ENCODE peak calls at places on chromosomes 13 and 19, in eight cellular contexts. One of them, this sample, is unnamed.
A peak's percentile ranks its signal among the peaks of the same experiment; 100 is the strongest.

GRCh38 chr13:22789027-22789593 is 391.7 kb upstream of the SGCG start:
- DNase-seq in neuronal stem cell: no peak
- DNase-seq in adipocyte: no peak
- DNase-seq in neural progenitor cell: no peak
- DNase-seq in IMR-90: no peak
- DNase-seq in fibroblast of lung: no peak
- DNase-seq in endodermal cell: no peak
- DNase-seq in K562: no peak
- DNase-seq in this sample: no peak

GRCh38 chr13:98478134-98479129 is 98.5 kb downstream of the STK24 start:
- DNase-seq in K562: peak; percentile 69
- DNase-seq in IMR-90: peak; percentile 36
- DNase-seq in neuronal stem cell: peak; percentile 57
- DNase-seq in endodermal cell: peak; percentile 70
- DNase-seq in fibroblast of lung: peak; percentile 26
- DNase-seq in neural progenitor cell: peak; percentile 93
- DNase-seq in adipocyte: no peak
- DNase-seq in this sample: peak; percentile 88

GRCh38 chr19:51064534-51065220 is at the start of gene KLK13:
- DNase-seq in endodermal cell: peak; percentile 88
- DNase-seq in adipocyte: no peak
- DNase-seq in neuronal stem cell: no peak
- DNase-seq in K562: peak; percentile 91
- DNase-seq in fibroblast of lung: no peak
- DNase-seq in IMR-90: no peak
- DNase-seq in neural progenitor cell: peak; percentile 26
- DNase-seq in this sample: peak; percentile 84

GRCh38 chr19:34241513-34242337 is 12.6 kb upstream of the GARRE1 start:
- DNase-seq in fibroblast of lung: no peak
- DNase-seq in endodermal cell: peak; percentile 95
- DNase-seq in K562: peak; percentile 69
- DNase-seq in IMR-90: no peak
- DNase-seq in neural progenitor cell: peak; percentile 78
- DNase-seq in adipocyte: no peak
- DNase-seq in neuronal stem cell: no peak
- DNase-seq in this sample: peak; percentile 88

GRCh38 chr13:71879129-71879535 is 12.1 kb upstream of the DACH1 start:
- DNase-seq in IMR-90: peak; percentile 27
- DNase-seq in fibroblast of lung: peak; percentile 68
- DNase-seq in endodermal cell: peak; percentile 61
- DNase-seq in K562: peak; percentile 27
- DNase-seq in neural progenitor cell: peak; percentile 71
- DNase-seq in neuronal stem cell: peak; percentile 50
- DNase-seq in adipocyte: peak; percentile 30
- DNase-seq in this sample: peak; percentile 71

GRCh38 chr13:107339209-107339608 is 771.3 kb upstream of the ARGLU1 start:
- DNase-seq in neural progenitor cell: no peak
- DNase-seq in IMR-90: peak; percentile 69
- DNase-seq in neuronal stem cell: no peak
- DNase-seq in adipocyte: peak; percentile 11
- DNase-seq in fibroblast of lung: peak; percentile 3
- DNase-seq in endodermal cell: no peak
- DNase-seq in K562: no peak
- DNase-seq in this sample: peak; percentile 48

GRCh38 chr19:10760268-10760944 is 42.5 kb downstream of the DNM2 start:
- DNase-seq in K562: peak; percentile 57
- DNase-seq in endodermal cell: no peak
- DNase-seq in neural progenitor cell: no peak
- DNase-seq in IMR-90: no peak
- DNase-seq in fibroblast of lung: no peak
- DNase-seq in neuronal stem cell: no peak
- DNase-seq in adipocyte: peak; percentile 22
- DNase-seq in this sample: peak; percentile 48

GRCh38 chr19:17965370-17966114 is 1.4 kb upstream of the KCNN1 start:
- DNase-seq in IMR-90: no peak
- DNase-seq in neural progenitor cell: peak; percentile 36
- DNase-seq in K562: no peak
- DNase-seq in neuronal stem cell: no peak
- DNase-seq in adipocyte: no peak
- DNase-seq in fibroblast of lung: no peak
- DNase-seq in endodermal cell: no peak
- DNase-seq in this sample: no peak

GRCh38 chr19:40347476-40348124 is 597 bp downstream of the C19orf47 start:
- DNase-seq in IMR-90: no peak
- DNase-seq in fibroblast of lung: no peak
- DNase-seq in endodermal cell: no peak
- DNase-seq in neural progenitor cell: no peak
- DNase-seq in K562: no peak
- DNase-seq in neuronal stem cell: no peak
- DNase-seq in adipocyte: peak; percentile 29
- DNase-seq in this sample: no peak

DNA sequence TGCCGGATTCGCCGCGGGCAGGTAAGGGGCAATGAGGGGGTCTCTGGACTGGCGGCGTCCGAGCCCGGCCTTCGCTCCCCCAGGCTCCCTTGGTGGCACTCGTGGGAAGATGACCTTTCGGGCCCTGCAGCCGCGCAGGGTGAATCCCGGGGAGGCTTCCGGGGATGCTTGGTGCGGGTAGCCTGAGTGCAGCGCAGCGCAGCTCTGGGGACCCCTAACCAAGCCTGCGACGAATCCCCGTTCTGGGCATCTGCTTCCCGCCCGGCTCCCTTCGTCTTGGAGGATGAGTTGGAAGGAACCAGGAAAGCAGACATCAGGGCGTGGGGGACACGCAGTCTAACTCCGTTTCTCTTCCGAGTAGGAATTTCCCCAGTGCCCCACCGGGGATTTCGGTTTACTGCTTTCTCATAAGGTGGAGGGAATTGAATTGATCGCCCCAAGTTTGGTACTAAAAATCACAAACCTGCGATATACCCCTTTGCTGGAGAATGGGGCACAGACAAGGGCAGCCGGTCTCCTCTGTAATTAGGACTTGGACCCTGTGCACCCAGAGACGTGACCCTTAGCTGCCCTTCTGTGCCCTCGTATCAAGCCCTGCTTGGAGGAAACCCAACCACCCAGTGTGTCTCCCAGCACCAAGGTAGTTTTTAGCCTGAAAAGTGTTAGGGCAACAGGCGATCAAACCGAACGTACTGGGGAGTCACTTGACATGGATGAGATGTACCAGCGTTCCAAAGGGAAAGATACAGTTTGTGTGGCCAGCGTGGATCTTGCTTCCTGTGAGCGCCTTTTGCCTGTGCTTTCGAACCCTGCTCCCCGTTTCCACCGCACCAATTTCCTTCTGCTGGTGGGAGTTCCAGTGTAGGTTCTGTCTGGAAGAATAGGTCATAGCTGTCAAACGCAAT is 1.0 kb downstream of the GPC5 start:
- DNase-seq in IMR-90: no peak
- DNase-seq in K562: no peak
- DNase-seq in neural progenitor cell: peak; percentile 34
- DNase-seq in fibroblast of lung: no peak
- DNase-seq in adipocyte: no peak
- DNase-seq in endodermal cell: no peak
- DNase-seq in neuronal stem cell: no peak
- DNase-seq in this sample: no peak
- H3K9ac ChIP-seq in IMR-90: no peak overlapping the region
- H3K9ac ChIP-seq in K562: no peak overlapping the region
- H3K9ac ChIP-seq in neural progenitor cell: no peak overlapping the region
- H3K9ac ChIP-seq in fibroblast of lung: no peak overlapping the region
- H3K9ac ChIP-seq in adipocyte: no peak overlapping the region
- H3K9ac ChIP-seq in endodermal cell: no peak overlapping the region
- H3K9ac ChIP-seq in neuronal stem cell: peak overlapping the region; percentile 60
- H3K9ac ChIP-seq in this sample: peak overlapping the region; percentile 57

GRCh38 chr19:1882786-1883692 is 2.3 kb downstream of the ABHD17A start:
- DNase-seq in endodermal cell: no peak
- DNase-seq in neural progenitor cell: no peak
- DNase-seq in adipocyte: no peak
- DNase-seq in fibroblast of lung: no peak
- DNase-seq in neuronal stem cell: no peak
- DNase-seq in K562: no peak
- DNase-seq in IMR-90: no peak
- DNase-seq in this sample: no peak
- H3K9ac ChIP-seq in endodermal cell: no peak overlapping the region
- H3K9ac ChIP-seq in neural progenitor cell: peak overlapping the region; percentile 37
- H3K9ac ChIP-seq in adipocyte: peak overlapping the region; percentile 95
- H3K9ac ChIP-seq in fibroblast of lung: no peak overlapping the region
- H3K9ac ChIP-seq in neuronal stem cell: peak overlapping the region; percentile 75
- H3K9ac ChIP-seq in K562: peak overlapping the region; percentile 99
- H3K9ac ChIP-seq in IMR-90: peak overlapping the region; percentile 30
- H3K9ac ChIP-seq in this sample: peak overlapping the region; percentile 41

DNA sequence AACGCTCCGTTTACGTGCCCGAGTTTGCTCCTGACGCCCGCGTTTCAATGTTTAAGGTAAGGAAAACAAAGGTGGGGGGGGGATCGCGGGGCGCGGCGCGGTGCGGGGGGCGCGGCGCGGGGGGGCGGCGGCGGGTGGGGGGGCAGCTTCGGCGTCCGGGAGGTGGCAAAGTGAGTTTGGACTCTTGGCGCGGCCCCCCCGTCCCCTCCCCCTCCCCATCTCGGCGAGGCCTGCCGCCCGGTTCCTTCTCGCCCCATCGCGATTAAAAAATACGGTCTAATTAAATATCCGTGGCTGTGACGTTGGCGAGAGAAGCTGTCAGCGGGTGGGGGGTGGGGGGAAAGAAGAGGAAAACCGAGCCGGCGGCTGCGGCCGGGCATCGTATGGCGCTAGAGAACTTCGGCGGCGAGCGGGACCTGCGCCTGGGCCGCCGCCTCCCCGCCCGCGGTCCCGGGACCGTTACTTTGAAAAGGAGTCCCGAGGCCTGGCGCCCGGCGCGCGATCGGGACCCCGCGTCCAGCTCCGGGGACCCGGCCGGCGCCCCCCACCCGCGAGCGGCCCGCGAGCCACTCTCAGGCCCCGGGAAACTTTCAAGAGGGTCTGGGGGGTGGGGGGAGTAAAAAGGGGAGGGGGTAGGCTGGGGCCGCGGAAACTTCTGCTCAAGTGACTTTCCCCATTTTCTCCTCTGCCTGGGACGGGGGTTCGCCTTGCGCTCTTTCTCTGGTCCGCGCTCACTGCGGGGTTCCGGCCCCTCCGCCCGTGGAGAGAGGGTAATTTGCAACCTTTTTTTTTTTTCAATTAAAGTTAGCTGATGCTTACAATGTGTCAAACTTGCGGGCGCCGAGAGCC is 146.3 kb upstream of the ZNF536 start:
- DNase-seq in fibroblast of lung: no peak
- DNase-seq in neural progenitor cell: peak; percentile 60
- DNase-seq in K562: no peak
- DNase-seq in neuronal stem cell: no peak
- DNase-seq in endodermal cell: no peak
- DNase-seq in IMR-90: no peak
- DNase-seq in adipocyte: peak; percentile 10
- DNase-seq in this sample: peak; percentile 11
- H3K9ac ChIP-seq in fibroblast of lung: no peak overlapping the region
- H3K9ac ChIP-seq in neural progenitor cell: no peak overlapping the region
- H3K9ac ChIP-seq in K562: no peak overlapping the region
- H3K9ac ChIP-seq in neuronal stem cell: no peak overlapping the region
- H3K9ac ChIP-seq in endodermal cell: no peak overlapping the region
- H3K9ac ChIP-seq in IMR-90: no peak overlapping the region
- H3K9ac ChIP-seq in adipocyte: no peak overlapping the region
- H3K9ac ChIP-seq in this sample: no peak overlapping the region

DNA sequence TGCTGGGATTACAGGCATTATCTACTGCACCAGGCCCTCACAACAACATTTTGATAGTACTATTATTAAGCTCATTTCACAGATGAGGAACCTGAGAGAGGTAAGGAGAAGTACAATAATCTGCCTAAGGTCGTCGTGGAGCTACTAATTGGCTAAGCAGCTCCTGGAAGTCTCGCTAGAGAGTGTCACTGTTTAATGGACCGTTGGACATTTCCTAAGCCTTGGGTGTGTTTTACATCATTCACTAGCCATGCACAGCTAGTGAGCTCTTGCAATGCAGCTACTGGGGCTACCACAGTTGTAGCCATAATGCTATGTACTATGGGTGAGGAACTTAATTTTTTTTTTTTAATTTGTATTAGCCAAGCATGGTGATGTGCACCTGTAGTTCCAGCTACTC is 34.0 kb upstream of the OR1M1 start:
- DNase-seq in neuronal stem cell: no peak
- DNase-seq in neural progenitor cell: no peak
- DNase-seq in fibroblast of lung: no peak
- DNase-seq in adipocyte: no peak
- DNase-seq in endodermal cell: no peak
- DNase-seq in IMR-90: no peak
- DNase-seq in K562: no peak
- DNase-seq in this sample: no peak
- H3K9ac ChIP-seq in neuronal stem cell: no peak overlapping the region
- H3K9ac ChIP-seq in neural progenitor cell: no peak overlapping the region
- H3K9ac ChIP-seq in fibroblast of lung: no peak overlapping the region
- H3K9ac ChIP-seq in adipocyte: no peak overlapping the region
- H3K9ac ChIP-seq in endodermal cell: no peak overlapping the region
- H3K9ac ChIP-seq in IMR-90: no peak overlapping the region
- H3K9ac ChIP-seq in K562: no peak overlapping the region
- H3K9ac ChIP-seq in this sample: no peak overlapping the region

DNA sequence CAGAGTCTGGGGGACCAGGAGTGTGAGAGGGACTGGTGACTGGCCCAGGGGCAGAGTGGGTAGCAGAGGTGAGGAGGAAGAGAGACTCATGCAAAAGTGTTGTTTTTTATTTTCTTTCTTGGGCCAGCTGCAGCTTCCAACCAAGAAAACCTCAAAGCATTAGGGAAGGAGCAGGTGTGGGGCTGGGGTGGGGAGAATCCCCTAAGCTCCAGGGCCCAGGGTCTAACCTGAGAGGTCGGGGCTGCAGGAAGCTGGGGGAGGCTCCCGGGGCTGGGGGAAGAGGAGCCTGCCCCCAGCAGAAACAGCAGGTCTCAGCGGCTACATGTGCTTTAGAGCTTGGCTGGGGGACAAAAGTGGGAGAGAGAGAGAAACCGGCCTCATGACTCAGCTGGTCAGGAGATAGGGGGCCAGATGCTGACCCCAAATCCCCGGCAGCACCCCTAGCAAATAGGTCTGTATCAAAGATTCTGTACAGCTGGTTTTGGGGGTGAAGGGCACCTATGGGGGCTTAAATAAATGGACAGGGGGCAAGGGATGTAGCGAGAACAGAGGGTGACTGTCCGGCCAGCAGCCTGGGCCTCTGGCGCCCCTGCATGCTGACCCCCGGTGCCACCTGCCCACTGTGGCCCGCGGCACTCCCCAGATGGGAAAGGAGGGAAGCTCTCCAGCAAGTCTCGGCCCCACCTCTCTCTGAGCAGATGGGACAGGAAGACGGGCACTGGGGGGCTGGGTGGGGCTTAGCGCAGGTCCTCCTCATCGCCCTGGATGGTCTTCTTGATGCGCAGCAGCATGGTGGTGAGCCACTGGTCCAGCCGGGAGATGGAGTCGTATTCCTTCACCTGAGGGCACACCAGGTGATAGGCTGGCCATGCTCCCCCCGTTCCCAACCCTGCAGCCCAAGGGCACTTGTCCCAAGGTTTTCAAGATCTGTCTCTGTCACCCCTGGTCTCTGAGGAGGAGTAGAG is 3.8 kb upstream of the KPTN start:
- DNase-seq in K562: no peak
- DNase-seq in fibroblast of lung: no peak
- DNase-seq in endodermal cell: no peak
- DNase-seq in IMR-90: no peak
- DNase-seq in neuronal stem cell: no peak
- DNase-seq in neural progenitor cell: no peak
- DNase-seq in adipocyte: no peak
- DNase-seq in this sample: no peak
- H3K9ac ChIP-seq in K562: no peak overlapping the region
- H3K9ac ChIP-seq in fibroblast of lung: no peak overlapping the region
- H3K9ac ChIP-seq in endodermal cell: no peak overlapping the region
- H3K9ac ChIP-seq in IMR-90: no peak overlapping the region
- H3K9ac ChIP-seq in neuronal stem cell: peak overlapping the region; percentile 3
- H3K9ac ChIP-seq in neural progenitor cell: no peak overlapping the region
- H3K9ac ChIP-seq in adipocyte: no peak overlapping the region
- H3K9ac ChIP-seq in this sample: no peak overlapping the region

GRCh38 chr19:49327878-49328544 is 3.0 kb upstream of the SLC6A16 start:
- DNase-seq in adipocyte: peak; percentile 15
- DNase-seq in endodermal cell: peak; percentile 73
- DNase-seq in neuronal stem cell: no peak
- DNase-seq in fibroblast of lung: peak; percentile 20
- DNase-seq in K562: peak; percentile 64
- DNase-seq in IMR-90: peak; percentile 23
- DNase-seq in neural progenitor cell: peak; percentile 30
- DNase-seq in this sample: peak; percentile 63
- H3K9ac ChIP-seq in adipocyte: no peak overlapping the region
- H3K9ac ChIP-seq in endodermal cell: no peak overlapping the region
- H3K9ac ChIP-seq in neuronal stem cell: no peak overlapping the region
- H3K9ac ChIP-seq in fibroblast of lung: no peak overlapping the region
- H3K9ac ChIP-seq in K562: no peak overlapping the region
- H3K9ac ChIP-seq in IMR-90: no peak overlapping the region
- H3K9ac ChIP-seq in neural progenitor cell: no peak overlapping the region
- H3K9ac ChIP-seq in this sample: no peak overlapping the region